ENCODE peak calls at places on chromosomes 11 and 22, in seven cellular contexts. O, U, Z, R, B, W and G are unnamed samples.

GRCh38 chr22:40224702-40225101 is 47.0 kb downstream of the TNRC6B start:
- DNase-seq in R (peak), U (no peak), Z (no peak), O (no peak), B (no peak), W (no peak), G (no peak)

GRCh38 chr11:24153337-24153736 is 343.5 kb upstream of the LUZP2 start:
- DNase-seq in Z (no peak), O (no peak), W (no peak), U (no peak), B (no peak), R (no peak), G (no peak)

GRCh38 chr22:20810645-20811044 is 36.7 kb downstream of the SERPIND1 start:
- DNase-seq in Z (no peak), W (no peak), R (peak), U (no peak), B (no peak), O (no peak), G (no peak)

GRCh38 chr11:61616443-61616842 is 35.6 kb upstream of the SYT7 start:
- DNase-seq in O (peak), W (no peak), B (peak), U (no peak), R (no peak), Z (no peak), G (peak)

GRCh38 chr11:113182288-113182687 is 132.1 kb upstream of the TTC12 start:
- DNase-seq in R (no peak), U (no peak), B (no peak), O (no peak), W (no peak), Z (no peak), G (no peak)

GRCh38 chr11:122898799-122899198 is 16.2 kb downstream of the JHY start:
- DNase-seq in O (no peak), Z (no peak), U (no peak), R (no peak), B (no peak), W (no peak), G (no peak)

GRCh38 chr11:83836883-83837654 is 550.9 kb upstream of the CCDC90B start:
- DNase-seq in R (no peak), Z (peak), O (peak), U (no peak), B (peak), W (peak), G (peak)

GRCh38 chr11:109422755-109423113 is 744 bp downstream of the C11orf87 start:
- DNase-seq in O (no peak), Z (no peak), W (no peak), U (no peak), R (no peak), B (peak), G (no peak)

GRCh38 chr11:75931124-75931523 is 116.1 kb downstream of the UVRAG start:
- DNase-seq in O (peak), Z (no peak), W (no peak), R (no peak), U (no peak), B (peak), G (no peak)

GRCh38 chr11:8086571-8086970 is 5.6 kb downstream of the TUB start:
- DNase-seq in R (no peak), B (no peak), Z (no peak), O (no peak), W (no peak), U (no peak), G (no peak)

GRCh38 chr11:5367461-5368074 is 16.0 kb upstream of the OR51M1 start:
- DNase-seq in B (peak), U (no peak), W (no peak), R (no peak), O (peak), Z (no peak), G (peak)

GRCh38 chr22:26565889-26566288 is 24.0 kb downstream of the TPST2 start:
- DNase-seq in B (no peak), R (no peak), U (no peak), W (no peak), O (no peak), Z (no peak), G (no peak)

GRCh38 chr11:84390441-84391078 is 1104.4 kb upstream of the CCDC90B start:
- DNase-seq in O (no peak), U (no peak), Z (no peak), W (no peak), B (no peak), R (no peak), G (no peak)

GRCh38 chr11:110728476-110728875 is 16.2 kb upstream of the ARHGAP20 start:
- DNase-seq in R (no peak), Z (no peak), W (no peak), O (no peak), B (no peak), U (no peak), G (no peak)